ENCODE peak calls at places on chromosomes 11 and 22, in four cellular contexts. M, O, E and K are unnamed samples.

GRCh38 chr11:2769779-2770555 is 70.2 kb upstream of the KCNQ1OT1 start:
- DNase-seq in E (peak), O (no peak), M (no peak), K (no peak)

GRCh38 chr11:16346975-16347374 is 9.4 kb downstream of the SOX6 start:
- DNase-seq in O (peak), M (no peak), E (no peak), K (no peak)

GRCh38 chr11:116648229-116649174 is 124.3 kb downstream of the BUD13 start:
- DNase-seq in O (no peak), M (no peak), E (no peak), K (no peak)

GRCh38 chr11:9574806-9575530 is 1.5 kb downstream of the WEE1 start:
- DNase-seq in E (no peak), O (peak), M (no peak), K (peak)

GRCh38 chr22:25987948-25988347 is 181.3 kb upstream of the SEZ6L start:
- DNase-seq in M (no peak), E (no peak), O (no peak), K (no peak)

GRCh38 chr22:42389137-42389536 is 43.1 kb downstream of the NFAM1 start:
- DNase-seq in O (peak), M (no peak), E (no peak), K (no peak)

GRCh38 chr11:11408436-11409221 is 55.6 kb upstream of the CSNK2A3 start:
- DNase-seq in E (no peak), M (no peak), O (no peak), K (no peak)

GRCh38 chr11:367956-368413 is 1.3 kb upstream of the B4GALNT4 start:
- DNase-seq in O (no peak), E (no peak), M (no peak), K (no peak)

GRCh38 chr11:125128450-125128849 is 17.0 kb upstream of the TMEM218 start:
- DNase-seq in M (no peak), E (no peak), O (peak), K (peak)

GRCh38 chr22:17381237-17381913 is 12.1 kb downstream of the CECR2 start:
- DNase-seq in O (peak), E (no peak), M (no peak), K (peak)

GRCh38 chr11:45615182-45615792 is 50.1 kb downstream of the CHST1 start:
- DNase-seq in M (no peak), E (no peak), O (peak), K (no peak)

GRCh38 chr22:17132112-17132511 is 11.0 kb upstream of the TMEM121B start:
- DNase-seq in M (no peak), O (no peak), E (no peak), K (no peak)

GRCh38 chr11:71240865-71241691 is 11.3 kb downstream of the SHANK2 start:
- DNase-seq in O (peak), M (no peak), E (peak), K (no peak)

GRCh38 chr22:39723463-39723862 is 152.9 kb downstream of the CACNA1I start:
- DNase-seq in M (no peak), O (no peak), E (no peak), K (no peak)